ENCODE peak calls at places on chromosomes 2 and 18, in seven cellular contexts. E, S, R, Y, P, C and H are unnamed samples.

GRCh38 chr2:233399306-233400225 is 45.3 kb downstream of the DGKD start:
- DNase-seq in E (no peak), S (no peak), R (peak), Y (no peak), P (no peak), C (peak), H (no peak)

GRCh38 chr2:229344151-229344551 is 73.1 kb upstream of the PID1 start:
- DNase-seq in E (no peak), S (no peak), R (no peak), Y (no peak), P (no peak), C (no peak), H (no peak)

GRCh38 chr18:55064760-55065159 is 105.5 kb upstream of the CCDC68 start:
- DNase-seq in E (no peak), S (no peak), R (no peak), Y (peak), P (no peak), C (no peak), H (no peak)

GRCh38 chr2:96359310-96359709 is 23.7 kb downstream of the NCAPH start:
- DNase-seq in E (peak), S (no peak), R (no peak), Y (no peak), P (no peak), C (no peak), H (peak)

GRCh38 chr18:31497711-31498449 is at the start of gene DSG2:
- DNase-seq in E (peak), S (peak), R (peak), Y (peak), P (peak), C (peak), H (no peak)

GRCh38 chr2:233498126-233498525 is 68.5 kb downstream of the USP40 start:
- DNase-seq in E (no peak), S (no peak), R (no peak), Y (no peak), P (no peak), C (no peak), H (no peak)

GRCh38 chr2:240369725-240370585 is 65.5 kb upstream of the GPC1 start:
- DNase-seq in E (peak), S (peak), R (peak), Y (no peak), P (peak), C (no peak), H (peak)

GRCh38 chr18:52992041-52992440 is 652.0 kb downstream of the DCC start:
- DNase-seq in E (no peak), S (peak), R (no peak), Y (no peak), P (no peak), C (peak), H (no peak)

GRCh38 chr18:79548077-79548450 is 131.5 kb upstream of the CTDP1 start:
- DNase-seq in E (no peak), S (no peak), R (peak), Y (no peak), P (no peak), C (no peak), H (no peak)

GRCh38 chr2:240745456-240745855 is 53.8 kb downstream of the AQP12A start:
- DNase-seq in E (no peak), S (no peak), R (no peak), Y (no peak), P (no peak), C (no peak), H (no peak)

GRCh38 chr2:98142106-98142815 is 55.3 kb downstream of the VWA3B start:
- DNase-seq in E (no peak), S (no peak), R (no peak), Y (no peak), P (no peak), C (no peak), H (no peak)

GRCh38 chr2:142571934-142572333 is 305.5 kb upstream of the KYNU start:
- DNase-seq in E (no peak), S (no peak), R (no peak), Y (no peak), P (no peak), C (no peak), H (no peak)

GRCh38 chr18:54871231-54871630 is 43.0 kb downstream of the RAB27B start:
- DNase-seq in E (no peak), S (no peak), R (no peak), Y (no peak), P (no peak), C (no peak), H (no peak)

GRCh38 chr2:96325884-96326255 is 753 bp downstream of the ITPRIPL1 start:
- DNase-seq in E (no peak), S (no peak), R (no peak), Y (no peak), P (no peak), C (no peak), H (no peak)

GRCh38 chr2:67952066-67952465 is 110.7 kb downstream of the C1D start:
- DNase-seq in E (no peak), S (no peak), R (no peak), Y (no peak), P (no peak), C (no peak), H (no peak)

GRCh38 chr2:189783451-189783926 is 650 bp downstream of the ORMDL1 start:
- DNase-seq in E (no peak), S (peak), R (no peak), Y (peak), P (no peak), C (no peak), H (no peak)

GRCh38 chr2:236675051-236675450 is 105.4 kb downstream of the ACKR3 start:
- DNase-seq in E (no peak), S (no peak), R (no peak), Y (no peak), P (no peak), C (no peak), H (no peak)

GRCh38 chr2:3212984-3213383 is 164.6 kb downstream of the EIPR1 start:
- DNase-seq in E (no peak), S (no peak), R (no peak), Y (no peak), P (no peak), C (no peak), H (no peak)

GRCh38 chr18:45617284-45617683 is 2.0 kb downstream of the SLC14A2 start:
- DNase-seq in E (peak), S (no peak), R (peak), Y (no peak), P (no peak), C (no peak), H (no peak)

GRCh38 chr2:200736646-200737274 is 75.0 kb upstream of the BZW1 start:
- DNase-seq in E (no peak), S (peak), R (peak), Y (no peak), P (no peak), C (no peak), H (no peak)

GRCh38 chr2:84841577-84841976 is 39.3 kb downstream of the TRABD2A start:
- DNase-seq in E (no peak), S (no peak), R (no peak), Y (no peak), P (no peak), C (no peak), H (no peak)

GRCh38 chr18:9494778-9495302 is 19.5 kb downstream of the RALBP1 start:
- DNase-seq in E (no peak), S (no peak), R (no peak), Y (peak), P (no peak), C (no peak), H (no peak)

GRCh38 chr2:217802261-217802660 is 200.5 kb downstream of the TNS1 start:
- DNase-seq in E (no peak), S (no peak), R (no peak), Y (no peak), P (no peak), C (no peak), H (no peak)

GRCh38 chr2:152743004-152743403 is 24.6 kb downstream of the ARL6IP6 start:
- DNase-seq in E (no peak), S (peak), R (no peak), Y (peak), P (no peak), C (no peak), H (no peak)

GRCh38 chr18:35933982-35934381 is 38.5 kb upstream of the RMP24 start:
- DNase-seq in E (no peak), S (no peak), R (no peak), Y (no peak), P (no peak), C (no peak), H (no peak)

GRCh38 chr2:156333951-156334495 is 1.5 kb upstream of the NR4A2 start:
- DNase-seq in E (peak), S (peak), R (peak), Y (no peak), P (peak), C (peak), H (peak)

GRCh38 chr18:37343542-37343851 is 222.1 kb downstream of the CELF4 start:
- DNase-seq in E (no peak), S (no peak), R (no peak), Y (no peak), P (no peak), C (no peak), H (no peak)

GRCh38 chr2:61671561-61672315 is 133.6 kb upstream of the XPO1 start:
- DNase-seq in E (no peak), S (no peak), R (no peak), Y (no peak), P (no peak), C (no peak), H (no peak)

GRCh38 chr2:128801581-128801980 is 482.9 kb upstream of the HS6ST1 start:
- DNase-seq in E (no peak), S (no peak), R (no peak), Y (no peak), P (no peak), C (no peak), H (no peak)

GRCh38 chr2:18378020-18378653 is 182.3 kb downstream of the RDH14 start:
- DNase-seq in E (peak), S (peak), R (no peak), Y (peak), P (peak), C (peak), H (no peak)

GRCh38 chr18:68733693-68734092 is 18.8 kb upstream of the TMX3 start:
- DNase-seq in E (no peak), S (no peak), R (no peak), Y (no peak), P (no peak), C (no peak), H (no peak)

GRCh38 chr2:96505231-96505889 is at the start of gene NEURL3:
- DNase-seq in E (peak), S (no peak), R (no peak), Y (peak), P (no peak), C (no peak), H (no peak)

GRCh38 chr2:25805987-25806386 is 72.3 kb downstream of the ASXL2 start:
- DNase-seq in E (no peak), S (no peak), R (no peak), Y (no peak), P (no peak), C (no peak), H (no peak)

GRCh38 chr2:205680067-205680466 is 2.2 kb upstream of the NRP2 start:
- DNase-seq in E (peak), S (peak), R (peak), Y (peak), P (peak), C (peak), H (no peak)
- TF ChIP-seq CTCF in E (peak), S (peak), R (no peak), Y (peak), P (peak), C (peak), H (peak)

DNA sequence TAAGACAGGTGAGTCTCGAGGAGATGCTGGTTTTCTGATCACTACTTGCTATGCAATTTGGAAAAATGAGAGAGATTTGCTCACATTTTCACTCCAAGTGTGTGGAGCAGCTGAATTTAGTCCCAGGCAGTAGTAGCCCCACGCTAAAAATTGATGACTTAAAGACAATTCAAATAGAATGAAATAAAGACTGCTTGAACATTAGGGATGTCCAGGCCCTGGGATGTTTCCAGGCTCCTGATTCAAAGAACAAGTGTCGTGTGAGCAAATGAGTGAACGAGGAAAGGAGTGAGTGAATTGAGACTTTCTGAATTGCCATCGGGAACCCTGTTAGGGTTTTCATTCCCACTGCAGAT is 37.3 kb upstream of the MRPL19 start:
- DNase-seq in E (no peak), S (no peak), R (no peak), Y (no peak), P (no peak), C (no peak), H (no peak)
- TF ChIP-seq CTCF in E (no peak), S (no peak), R (no peak), Y (no peak), P (peak), C (no peak), H (peak)

GRCh38 chr2:86249843-86250402 is 50.7 kb downstream of the MRPL35 start:
- DNase-seq in E (no peak), S (no peak), R (peak), Y (peak), P (no peak), C (no peak), H (peak)
- TF ChIP-seq CTCF in E (no peak), S (peak), R (no peak), Y (peak), P (no peak), C (no peak), H (no peak)

GRCh38 chr2:204250692-204251091 is 294.6 kb upstream of the PARD3B start:
- DNase-seq in E (no peak), S (no peak), R (no peak), Y (no peak), P (no peak), C (no peak), H (no peak)
- TF ChIP-seq CTCF in E (no peak), S (no peak), R (no peak), Y (no peak), P (no peak), C (no peak), H (no peak)

DNA sequence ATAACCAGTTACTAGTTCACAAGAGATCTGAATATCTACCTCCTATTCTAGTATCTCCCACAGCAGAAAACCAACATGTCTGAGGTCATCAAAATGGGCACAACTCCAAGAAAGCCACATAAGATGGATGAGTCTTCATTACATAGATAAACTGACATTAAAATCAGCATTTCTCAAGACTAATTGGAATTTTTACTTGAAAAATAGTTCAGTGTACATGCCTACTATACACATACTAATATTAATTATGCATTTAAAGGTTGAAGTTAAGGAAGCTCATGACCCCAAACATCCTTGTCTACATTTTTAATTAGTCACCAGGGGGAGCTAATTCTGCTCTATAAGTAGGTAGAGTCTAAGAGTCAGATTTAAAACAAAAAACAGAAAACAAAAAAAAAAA is 41.9 kb downstream of the ZNF521 start:
- DNase-seq in E (no peak), S (no peak), R (no peak), Y (no peak), P (no peak), C (peak), H (no peak)
- TF ChIP-seq CTCF in E (no peak), S (peak), R (no peak), Y (peak), P (no peak), C (peak), H (peak)

GRCh38 chr2:235095569-235095968 is 143.8 kb downstream of the SH3BP4 start:
- DNase-seq in E (no peak), S (no peak), R (no peak), Y (no peak), P (no peak), C (no peak), H (no peak)
- TF ChIP-seq CTCF in E (no peak), S (no peak), R (no peak), Y (no peak), P (no peak), C (no peak), H (no peak)

DNA sequence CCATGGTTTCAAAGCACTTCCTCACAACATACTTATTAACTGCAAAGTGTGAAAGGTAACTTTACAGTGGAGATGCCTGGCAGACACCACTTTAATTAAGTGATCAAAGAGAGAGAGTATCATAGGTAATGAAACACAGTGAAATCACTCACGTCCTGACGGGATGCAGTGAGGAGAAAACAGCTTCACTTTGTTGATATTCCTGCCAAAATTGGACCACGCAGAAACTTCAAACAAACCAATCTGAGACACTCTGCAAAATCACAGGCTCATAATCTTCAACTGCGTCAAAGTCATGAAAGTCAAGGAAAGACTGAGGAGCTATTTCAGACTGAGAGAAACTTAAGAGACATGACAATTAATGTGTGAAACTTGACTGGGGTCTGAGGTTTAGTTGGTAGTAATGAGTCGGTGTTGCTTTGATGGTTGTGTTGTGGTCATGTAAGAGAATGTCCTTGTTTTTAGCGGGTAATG is 66.0 kb upstream of the ITGB6 start:
- DNase-seq in E (no peak), S (no peak), R (no peak), Y (no peak), P (no peak), C (no peak), H (no peak)
- TF ChIP-seq CTCF in E (no peak), S (no peak), R (no peak), Y (no peak), P (no peak), C (no peak), H (no peak)